ENCODE peak calls at places on chromosomes 6 and 20, in five cellular contexts. One of them, this sample, is unnamed.

GRCh38 chr6:26064619-26065257 is 22.5 kb upstream of the HFE start:
- DNase-seq in MM.1S: peak
- DNase-seq in ELR: peak
- DNase-seq in GM23338: peak
- DNase-seq in NCI-H446 treated with DMSO at 0.1 percent for 48 hours: peak
- DNase-seq in this sample: no peak

GRCh38 chr6:53664623-53665022 is 933 bp downstream of the KLHL31 start:
- DNase-seq in MM.1S: no peak
- DNase-seq in ELR: no peak
- DNase-seq in GM23338: peak
- DNase-seq in NCI-H446 treated with DMSO at 0.1 percent for 48 hours: no peak
- DNase-seq in this sample: no peak

GRCh38 chr6:125169058-125169457 is 15.5 kb downstream of the TPD52L1 start:
- DNase-seq in MM.1S: no peak
- DNase-seq in ELR: no peak
- DNase-seq in GM23338: no peak
- DNase-seq in NCI-H446 treated with DMSO at 0.1 percent for 48 hours: no peak
- DNase-seq in this sample: no peak

GRCh38 chr20:31815408-31816188 is 3.6 kb upstream of the MYLK2 start:
- DNase-seq in MM.1S: no peak
- DNase-seq in ELR: no peak
- DNase-seq in GM23338: peak
- DNase-seq in NCI-H446 treated with DMSO at 0.1 percent for 48 hours: peak
- DNase-seq in this sample: no peak

GRCh38 chr6:146027586-146028249 is 1.1 kb upstream of the GRM1 start:
- DNase-seq in MM.1S: no peak
- DNase-seq in ELR: no peak
- DNase-seq in GM23338: peak
- DNase-seq in NCI-H446 treated with DMSO at 0.1 percent for 48 hours: no peak
- DNase-seq in this sample: no peak

GRCh38 chr20:56427797-56428196 is 15.7 kb downstream of the CASS4 start:
- DNase-seq in MM.1S: no peak
- DNase-seq in ELR: no peak
- DNase-seq in GM23338: no peak
- DNase-seq in NCI-H446 treated with DMSO at 0.1 percent for 48 hours: no peak
- DNase-seq in this sample: no peak

GRCh38 chr6:106103728-106104109 is 17.6 kb downstream of the PRDM1 start:
- DNase-seq in MM.1S: peak
- DNase-seq in ELR: no peak
- DNase-seq in GM23338: no peak
- DNase-seq in NCI-H446 treated with DMSO at 0.1 percent for 48 hours: no peak
- DNase-seq in this sample: peak

GRCh38 chr6:104095661-104096416 is 763.9 kb downstream of the HACE1 start:
- DNase-seq in MM.1S: no peak
- DNase-seq in ELR: no peak
- DNase-seq in GM23338: no peak
- DNase-seq in NCI-H446 treated with DMSO at 0.1 percent for 48 hours: no peak
- DNase-seq in this sample: no peak

GRCh38 chr20:38805502-38805957 is at the start of gene PPP1R16B:
- DNase-seq in MM.1S: peak
- DNase-seq in ELR: no peak
- DNase-seq in GM23338: peak
- DNase-seq in NCI-H446 treated with DMSO at 0.1 percent for 48 hours: no peak
- DNase-seq in this sample: no peak

GRCh38 chr20:61560361-61560853 is 308.3 kb downstream of the CDH4 start:
- DNase-seq in MM.1S: no peak
- DNase-seq in ELR: peak
- DNase-seq in GM23338: peak
- DNase-seq in NCI-H446 treated with DMSO at 0.1 percent for 48 hours: no peak
- DNase-seq in this sample: no peak

GRCh38 chr6:2909718-2910117 is 6.6 kb upstream of the SERPINB9 start:
- DNase-seq in MM.1S: no peak
- DNase-seq in ELR: peak
- DNase-seq in GM23338: no peak
- DNase-seq in NCI-H446 treated with DMSO at 0.1 percent for 48 hours: no peak
- DNase-seq in this sample: no peak

GRCh38 chr20:50286609-50287008 is 96.0 kb downstream of the CEBPB start:
- DNase-seq in MM.1S: no peak
- DNase-seq in ELR: peak
- DNase-seq in GM23338: no peak
- DNase-seq in NCI-H446 treated with DMSO at 0.1 percent for 48 hours: no peak
- DNase-seq in this sample: peak

GRCh38 chr6:9250852-9251251 is 815.5 kb upstream of the SLC35B3 start:
- DNase-seq in MM.1S: peak
- DNase-seq in ELR: peak
- DNase-seq in GM23338: peak
- DNase-seq in NCI-H446 treated with DMSO at 0.1 percent for 48 hours: no peak
- DNase-seq in this sample: peak

GRCh38 chr6:29559524-29560287 is at the start of gene UBD:
- DNase-seq in MM.1S: peak
- DNase-seq in ELR: no peak
- DNase-seq in GM23338: no peak
- DNase-seq in NCI-H446 treated with DMSO at 0.1 percent for 48 hours: no peak
- DNase-seq in this sample: no peak

GRCh38 chr6:126701799-126702198 is 361.9 kb downstream of the CENPW start:
- DNase-seq in MM.1S: peak
- DNase-seq in ELR: peak
- DNase-seq in GM23338: no peak
- DNase-seq in NCI-H446 treated with DMSO at 0.1 percent for 48 hours: no peak
- DNase-seq in this sample: no peak

GRCh38 chr6:150755042-150755441 is 110.5 kb upstream of the MTHFD1L start:
- DNase-seq in MM.1S: no peak
- DNase-seq in ELR: no peak
- DNase-seq in GM23338: no peak
- DNase-seq in NCI-H446 treated with DMSO at 0.1 percent for 48 hours: no peak
- DNase-seq in this sample: no peak

GRCh38 chr6:16199792-16200191 is 38.6 kb upstream of the GMPR start:
- DNase-seq in MM.1S: no peak
- DNase-seq in ELR: no peak
- DNase-seq in GM23338: no peak
- DNase-seq in NCI-H446 treated with DMSO at 0.1 percent for 48 hours: no peak
- DNase-seq in this sample: no peak

GRCh38 chr20:53621482-53622246 is 28.0 kb upstream of the ZNF217 start:
- DNase-seq in MM.1S: peak
- DNase-seq in ELR: peak
- DNase-seq in GM23338: peak
- DNase-seq in NCI-H446 treated with DMSO at 0.1 percent for 48 hours: peak
- DNase-seq in this sample: peak

GRCh38 chr6:122789078-122789861 is at the start of gene SMPDL3A:
- DNase-seq in MM.1S: peak
- DNase-seq in ELR: peak
- DNase-seq in GM23338: peak
- DNase-seq in NCI-H446 treated with DMSO at 0.1 percent for 48 hours: peak
- DNase-seq in this sample: peak